ENCODE peak calls at places on chromosomes 3 and 15, in eight cellular contexts. B, E, R, Z, J, N, Y and T are unnamed samples.

GRCh38 chr3:179421500-179421899 is 29.8 kb downstream of the GNB4 start:
- DNase-seq in B (peak), E (no peak), R (peak), Z (peak), J (peak), N (no peak), Y (no peak), T (peak)

GRCh38 chr3:196518999-196519737 is 4.0 kb upstream of the SMCO1 start:
- DNase-seq in B (peak), E (no peak), R (peak), Z (peak), J (peak), N (no peak), Y (peak), T (peak)

GRCh38 chr3:71885001-71885400 is 100.1 kb upstream of the PROK2 start:
- DNase-seq in B (no peak), E (no peak), R (no peak), Z (no peak), J (peak), N (no peak), Y (no peak), T (no peak)

GRCh38 chr3:54781728-54782127 is 146.1 kb downstream of the LRTM1 start:
- DNase-seq in B (no peak), E (no peak), R (no peak), Z (no peak), J (peak), N (no peak), Y (no peak), T (no peak)

GRCh38 chr15:66566963-66567531 is 1.2 kb upstream of the LCTL start:
- DNase-seq in B (peak), E (no peak), R (peak), Z (peak), J (peak), N (peak), Y (peak), T (peak)

GRCh38 chr3:34260266-34260990 is 462.0 kb downstream of the PDCD6IP start:
- DNase-seq in B (peak), E (peak), R (peak), Z (peak), J (peak), N (no peak), Y (peak), T (no peak)

GRCh38 chr3:38133209-38133556 is 3.7 kb downstream of the ACAA1 start:
- DNase-seq in B (no peak), E (no peak), R (no peak), Z (no peak), J (no peak), N (no peak), Y (no peak), T (no peak)

GRCh38 chr3:44762170-44762677 is 630 bp downstream of the KIF15 start:
- DNase-seq in B (peak), E (no peak), R (no peak), Z (peak), J (no peak), N (no peak), Y (no peak), T (peak)

GRCh38 chr3:95923496-95924210 is 890.7 kb upstream of the EPHA6 start:
- DNase-seq in B (peak), E (peak), R (peak), Z (peak), J (no peak), N (no peak), Y (no peak), T (peak)

GRCh38 chr3:4994823-4995499 is 15.7 kb downstream of the BHLHE40 start:
- DNase-seq in B (peak), E (no peak), R (no peak), Z (peak), J (peak), N (peak), Y (no peak), T (peak)

GRCh38 chr3:127953636-127954035 is 38.6 kb downstream of the KBTBD12 start:
- DNase-seq in B (peak), E (peak), R (no peak), Z (no peak), J (no peak), N (no peak), Y (no peak), T (peak)

GRCh38 chr15:99962006-99962561 is 228.8 kb upstream of the LYSMD4 start:
- DNase-seq in B (no peak), E (no peak), R (no peak), Z (no peak), J (peak), N (no peak), Y (no peak), T (no peak)

GRCh38 chr15:91710072-91710471 is 143.4 kb upstream of the SLCO3A1 start:
- DNase-seq in B (no peak), E (no peak), R (no peak), Z (no peak), J (no peak), N (no peak), Y (no peak), T (no peak)

GRCh38 chr3:12149029-12149428 is 9.7 kb downstream of the TIMP4 start:
- DNase-seq in B (no peak), E (no peak), R (no peak), Z (no peak), J (no peak), N (no peak), Y (no peak), T (no peak)

GRCh38 chr15:76987896-76988860 is 6.7 kb upstream of the PSTPIP1 start:
- DNase-seq in B (peak), E (no peak), R (no peak), Z (no peak), J (no peak), N (peak), Y (peak), T (no peak)

GRCh38 chr15:76377751-76378150 is 41.2 kb downstream of the ISL2 start:
- DNase-seq in B (no peak), E (no peak), R (no peak), Z (no peak), J (no peak), N (no peak), Y (no peak), T (no peak)

GRCh38 chr3:5190147-5190791 is 2.8 kb downstream of the EDEM1 start:
- DNase-seq in B (no peak), E (no peak), R (no peak), Z (no peak), J (no peak), N (no peak), Y (no peak), T (no peak)

GRCh38 chr15:23564798-23565394 is 578 bp upstream of the MKRN3 start:
- DNase-seq in B (no peak), E (no peak), R (no peak), Z (no peak), J (no peak), N (no peak), Y (no peak), T (no peak)

GRCh38 chr15:23561914-23562313 is 3.6 kb upstream of the MKRN3 start:
- DNase-seq in B (no peak), E (no peak), R (no peak), Z (no peak), J (no peak), N (no peak), Y (no peak), T (no peak)

GRCh38 chr15:23567921-23568320 is 2.4 kb downstream of the MKRN3 start:
- DNase-seq in B (no peak), E (no peak), R (no peak), Z (no peak), J (no peak), N (no peak), Y (no peak), T (no peak)

GRCh38 chr15:23566070-23567050 is 886 bp downstream of the MKRN3 start:
- DNase-seq in B (no peak), E (no peak), R (no peak), Z (no peak), J (no peak), N (no peak), Y (no peak), T (no peak)

DNA sequence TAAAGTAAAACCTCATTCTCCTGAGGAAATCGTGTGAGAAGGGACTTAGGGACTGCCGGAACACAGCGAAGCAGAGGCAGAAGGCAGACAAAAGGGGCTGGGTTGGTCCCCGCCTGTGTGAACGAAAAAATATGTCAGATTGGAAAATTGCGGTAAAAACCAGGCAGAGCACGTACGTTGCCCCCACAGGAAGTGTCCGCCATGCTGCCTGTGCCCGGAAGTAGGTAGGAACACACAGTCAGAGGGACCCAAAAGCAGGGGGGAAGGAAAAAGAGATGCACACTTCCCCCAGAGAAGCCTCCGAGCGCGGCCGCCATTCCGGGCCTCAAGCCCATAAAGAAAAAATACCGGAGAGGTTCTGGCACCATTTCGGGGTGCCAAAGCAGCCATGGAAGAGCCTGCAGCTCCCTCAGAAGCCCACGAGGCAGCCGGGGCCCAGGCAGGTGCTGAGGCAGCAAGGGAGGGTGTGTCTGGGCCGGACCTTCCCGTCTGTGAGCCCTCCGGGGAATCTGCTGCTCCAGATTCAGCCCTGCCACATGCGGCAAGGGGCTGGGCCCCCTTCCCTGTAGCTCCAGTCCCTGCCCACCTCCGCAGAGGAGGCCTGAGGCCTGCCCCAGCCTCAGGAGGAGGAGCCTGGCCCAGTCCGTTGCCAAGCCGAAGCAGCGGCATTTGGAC is at the start of gene MKRN3:
- DNase-seq in B (peak), E (peak), R (no peak), Z (peak), J (no peak), N (no peak), Y (peak), T (peak)
- H3K4me3 ChIP-seq in B (peak), E (peak), R (no peak), Z (peak), J (no peak), N (no peak), Y (no peak), T (peak)

DNA sequence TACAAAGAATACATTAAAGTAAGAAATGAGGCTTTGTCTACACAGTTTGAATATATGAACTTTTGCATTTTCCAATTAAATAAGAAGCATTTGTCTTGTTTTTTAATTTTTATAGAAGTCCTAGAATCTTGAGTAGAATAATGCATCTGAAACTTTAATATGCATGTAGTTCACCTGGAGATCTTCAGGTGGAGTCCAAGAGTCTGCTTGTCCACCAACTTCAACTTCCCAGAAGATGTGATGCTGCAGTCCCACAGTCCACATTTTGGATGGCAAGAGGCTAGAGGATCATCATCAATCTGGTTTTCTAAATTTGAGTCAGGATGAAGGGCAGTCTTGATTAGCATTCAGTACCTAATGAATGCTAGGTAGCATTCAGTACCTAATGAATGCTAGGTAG is 357.6 kb upstream of the SOX2 start:
- DNase-seq in B (no peak), E (no peak), R (no peak), Z (no peak), J (no peak), N (no peak), Y (no peak), T (no peak)
- TF ChIP-seq CTCF in B (no peak), E (no peak), R (no peak), Z (no peak), J (peak), N (no peak), Y (no peak), T (no peak)

GRCh38 chr15:42053010-42053409 is 32.2 kb upstream of the PLA2G4E start:
- DNase-seq in B (no peak), E (no peak), R (peak), Z (no peak), J (peak), N (no peak), Y (no peak), T (no peak)

GRCh38 chr15:42057744-42058646 is 36.4 kb downstream of the PLA2G4D start:
- DNase-seq in B (no peak), E (no peak), R (no peak), Z (no peak), J (peak), N (no peak), Y (no peak), T (no peak)

GRCh38 chr15:42050484-42051255 is 29.8 kb upstream of the PLA2G4E start:
- DNase-seq in B (no peak), E (no peak), R (no peak), Z (no peak), J (peak), N (no peak), Y (no peak), T (no peak)

GRCh38 chr15:42056934-42057743 is 36.3 kb upstream of the PLA2G4E start:
- DNase-seq in B (peak), E (no peak), R (peak), Z (peak), J (peak), N (peak), Y (peak), T (peak)

DNA sequence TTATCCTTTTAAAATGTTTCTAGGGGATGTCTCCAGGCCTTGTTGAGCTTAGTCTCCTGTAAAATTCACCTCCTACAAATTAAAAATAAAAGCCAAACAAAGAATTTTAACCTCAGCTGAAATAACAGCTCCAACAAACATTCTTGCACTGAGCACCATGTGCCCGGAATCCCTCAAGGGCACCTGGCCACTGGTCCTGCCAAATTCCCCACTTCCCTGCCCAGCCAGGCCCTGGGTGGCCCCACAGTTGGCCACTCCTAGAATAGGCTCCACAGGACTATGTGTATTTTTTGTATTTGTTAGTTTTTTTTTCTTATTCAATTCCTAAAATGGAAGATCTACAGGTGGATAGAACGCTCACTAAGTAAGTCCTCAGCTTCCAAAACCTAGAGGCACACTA is 33.1 kb upstream of the PLA2G4E start:
- DNase-seq in B (no peak), E (no peak), R (peak), Z (no peak), J (no peak), N (no peak), Y (no peak), T (no peak)
- H3K4me3 ChIP-seq in B (no peak), E (no peak), R (no peak), Z (no peak), J (no peak), N (no peak), Y (no peak), T (no peak)

GRCh38 chr3:192801985-192802384 is 74.6 kb upstream of the FGF12 start:
- DNase-seq in B (no peak), E (no peak), R (no peak), Z (no peak), J (no peak), N (no peak), Y (no peak), T (no peak)

GRCh38 chr3:192804502-192804901 is 77.2 kb upstream of the FGF12 start:
- DNase-seq in B (no peak), E (no peak), R (no peak), Z (no peak), J (no peak), N (no peak), Y (no peak), T (no peak)

DNA sequence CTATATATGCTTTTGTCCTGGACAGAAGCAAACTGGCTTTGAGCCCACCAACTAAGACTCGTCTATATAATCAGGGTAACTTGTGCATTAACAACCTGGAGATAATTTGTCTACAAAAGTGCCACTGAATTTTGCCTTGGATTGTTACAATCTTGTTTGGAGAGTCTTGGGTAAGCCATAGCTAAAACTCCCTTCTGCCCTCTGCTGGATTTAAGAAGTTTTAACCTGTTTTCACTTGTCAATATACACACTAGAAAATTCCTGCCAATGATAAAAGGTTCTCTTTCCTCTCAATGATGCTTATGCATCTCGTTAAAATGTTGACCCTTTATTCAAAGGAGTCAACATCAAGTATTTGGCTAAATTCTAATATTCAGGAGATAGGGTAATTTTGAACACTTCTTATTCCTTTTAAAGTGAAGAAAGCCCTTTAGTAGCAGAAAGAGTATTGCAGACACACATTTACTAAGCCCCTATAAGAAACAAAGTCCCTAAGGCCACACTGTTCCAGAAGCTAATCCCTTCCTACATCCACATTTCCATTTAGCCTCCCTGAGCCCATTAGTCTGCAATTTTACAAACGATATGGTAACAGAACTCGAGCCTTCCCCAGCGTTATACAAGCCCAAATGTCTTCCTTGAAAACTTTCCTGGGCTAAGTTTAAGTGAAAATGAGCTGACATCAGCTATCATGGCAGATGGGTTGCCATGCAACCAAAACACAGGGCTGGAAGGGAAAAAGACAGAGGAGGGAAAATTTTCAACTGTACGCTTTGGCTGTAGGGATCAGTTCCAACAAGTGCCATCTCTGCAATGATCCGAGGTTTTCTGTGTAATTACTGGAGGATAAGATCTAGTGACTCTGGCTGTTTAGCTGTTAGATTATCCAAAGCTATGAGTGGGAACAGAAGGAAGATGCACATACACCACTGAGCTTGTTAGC is 75.9 kb upstream of the FGF12 start:
- DNase-seq in B (peak), E (peak), R (no peak), Z (peak), J (no peak), N (no peak), Y (no peak), T (peak)
- TF ChIP-seq CTCF in B (peak), E (peak), R (peak), Z (peak), J (peak), N (peak), Y (no peak), T (peak)

GRCh38 chr3:188421151-188421821 is 267.3 kb downstream of the LPP start:
- DNase-seq in B (peak), E (peak), R (no peak), Z (peak), J (no peak), N (no peak), Y (no peak), T (peak)
- H3K4me3 ChIP-seq in B (no peak), E (no peak), R (no peak), Z (no peak), J (no peak), N (no peak), Y (no peak), T (no peak)

DNA sequence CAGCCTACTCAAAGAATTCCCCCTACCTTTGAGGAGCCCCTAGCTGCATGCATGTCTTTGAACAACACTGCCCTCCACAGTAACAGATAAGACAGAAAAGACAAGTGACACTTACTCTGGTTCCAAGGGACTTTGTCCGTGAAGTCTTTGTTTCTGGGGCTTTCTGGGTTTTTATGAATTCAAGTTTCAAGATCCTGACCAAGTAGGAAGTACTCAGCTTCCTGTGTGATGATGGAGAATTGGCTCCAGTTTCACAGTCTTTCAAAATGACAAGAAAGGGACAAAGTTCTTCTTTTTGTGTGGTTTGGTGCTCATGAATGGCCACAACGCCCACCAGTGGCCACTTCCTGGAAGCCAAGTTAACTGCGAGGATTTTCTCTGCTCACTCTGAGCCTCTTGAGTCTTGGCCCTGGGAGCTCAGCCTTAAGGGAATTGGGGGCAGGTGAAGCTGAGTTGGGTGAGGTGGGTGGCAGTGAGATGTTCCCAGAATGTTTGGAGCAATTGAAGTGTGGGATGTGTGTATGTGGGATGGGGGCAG is at the start of gene CCR1:
- DNase-seq in B (peak), E (no peak), R (peak), Z (peak), J (peak), N (peak), Y (peak), T (peak)
- TF ChIP-seq CTCF in B (peak), E (peak), R (no peak), Z (peak), J (peak), N (peak), Y (no peak), T (peak)

DNA sequence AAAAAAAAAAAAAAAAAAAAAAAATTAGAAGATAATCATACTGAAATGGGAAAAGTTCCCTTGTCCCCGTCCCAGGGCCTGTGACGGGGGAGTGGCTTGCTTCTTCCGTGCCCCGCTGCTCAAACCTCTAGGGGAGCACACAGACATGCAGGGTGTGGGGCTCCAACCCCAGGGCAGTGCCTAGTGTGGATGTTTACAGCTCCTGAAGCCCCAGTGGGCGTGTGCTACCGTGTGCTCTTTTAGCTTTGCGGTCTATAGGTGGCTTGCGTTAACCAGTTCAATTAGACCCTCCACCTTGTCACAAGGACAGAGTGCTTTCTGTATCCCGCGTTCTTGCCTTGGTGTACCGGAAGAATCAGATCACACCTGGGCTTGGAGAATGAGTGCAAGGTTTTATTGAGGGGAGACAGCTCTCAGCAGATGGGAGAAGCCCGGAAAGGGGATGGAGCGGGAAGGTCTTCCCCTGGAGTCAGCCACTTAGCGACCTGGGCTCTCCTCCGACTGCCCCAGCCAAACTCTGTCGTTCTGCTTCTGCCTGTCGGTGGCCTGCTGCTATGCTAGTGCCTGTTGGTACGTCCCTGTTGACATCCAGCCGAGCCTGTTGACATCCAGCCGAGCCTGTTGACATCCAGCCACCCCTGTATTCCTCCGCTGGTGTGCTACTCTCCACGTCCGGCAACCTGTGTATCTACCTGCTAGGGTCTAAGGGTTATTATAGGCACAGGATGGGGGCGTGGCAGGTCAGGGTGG is 569.8 kb downstream of the VGLL3 start:
- DNase-seq in B (no peak), E (no peak), R (no peak), Z (no peak), J (peak), N (no peak), Y (no peak), T (no peak)
- H3K4me3 ChIP-seq in B (no peak), E (no peak), R (no peak), Z (no peak), J (no peak), N (no peak), Y (no peak), T (no peak)